ENCODE peak calls at places on chromosomes 5 and 9, in eight cellular contexts. C is right cardiac atrium; I is CD8-positive, alpha-beta T cell; G is PC-9; X is CD8-positive, alpha-beta memory T cell; M is right atrium auricular region; O is naive thymus-derived CD4-positive, alpha-beta T cell; F is left lung. T is an unnamed sample. For H3K9me3, the result is how much of the 10 kb centered on the place peaks cover.

GRCh38 chr5:101977729-101978345 is 318.2 kb downstream of the SLCO4C1 start:
- DNase-seq in C (no peak), I (no peak), G (no peak), X (no peak), M (no peak), O (peak), F (no peak), T (no peak)

GRCh38 chr9:110440161-110440560 is 102.5 kb upstream of the TXNDC8 start:
- DNase-seq in C (no peak), I (no peak), G (no peak), X (no peak), M (no peak), O (no peak), F (no peak), T (no peak)

GRCh38 chr5:165410476-165410875 is 1905.1 kb downstream of the MAT2B start:
- DNase-seq in C (no peak), I (no peak), G (no peak), X (no peak), M (no peak), O (no peak), F (no peak), T (no peak)

GRCh38 chr5:74576941-74577456 is 63.5 kb downstream of the ENC1 start:
- DNase-seq in C (peak), I (no peak), G (peak), X (peak), M (no peak), O (peak), F (no peak), T (no peak)

GRCh38 chr9:87149794-87150193 is 202.5 kb upstream of the GAS1 start:
- DNase-seq in C (no peak), I (no peak), G (no peak), X (no peak), M (no peak), O (no peak), F (no peak), T (no peak)

GRCh38 chr5:123916331-123917121 is 404.5 kb downstream of the CSNK1G3 start:
- DNase-seq in C (no peak), I (no peak), G (no peak), X (no peak), M (no peak), O (no peak), F (no peak), T (no peak)

GRCh38 chr5:82707741-82708140 is 369.5 kb downstream of the TMEM167A start:
- DNase-seq in C (no peak), I (no peak), G (no peak), X (no peak), M (no peak), O (no peak), F (no peak), T (no peak)

GRCh38 chr5:44646016-44646415 is 162.7 kb upstream of the MRPS30 start:
- DNase-seq in C (no peak), I (no peak), G (no peak), X (no peak), M (no peak), O (no peak), F (no peak), T (no peak)

GRCh38 chr5:111278824-111279504 is 54.8 kb downstream of the CAMK4 start:
- DNase-seq in C (peak), I (peak), G (peak), X (peak), M (no peak), O (peak), F (peak), T (peak)

GRCh38 chr5:156505101-156505500 is 178.1 kb downstream of the SGCD start:
- DNase-seq in C (no peak), I (no peak), G (no peak), X (no peak), M (no peak), O (no peak), F (no peak), T (no peak)

GRCh38 chr9:136204838-136205706 is at the start of gene LHX3:
- DNase-seq in C (peak), I (no peak), G (no peak), X (no peak), M (no peak), O (peak), F (no peak), T (no peak)

GRCh38 chr5:95217351-95217750 is 67.5 kb downstream of the MCTP1 start:
- DNase-seq in C (no peak), I (no peak), G (no peak), X (no peak), M (no peak), O (no peak), F (no peak), T (no peak)

GRCh38 chr9:6006968-6007769 is 8.3 kb downstream of the RANBP6 start:
- DNase-seq in C (peak), I (peak), G (peak), X (peak), M (peak), O (peak), F (peak), T (peak)

GRCh38 chr5:40497573-40497972 is 182.1 kb upstream of the PTGER4 start:
- DNase-seq in C (no peak), I (no peak), G (no peak), X (no peak), M (no peak), O (no peak), F (no peak), T (no peak)

GRCh38 chr9:114968710-114969109 is 38.3 kb upstream of the TNFSF8 start:
- DNase-seq in C (no peak), I (no peak), G (no peak), X (no peak), M (no peak), O (no peak), F (no peak), T (no peak)

DNA sequence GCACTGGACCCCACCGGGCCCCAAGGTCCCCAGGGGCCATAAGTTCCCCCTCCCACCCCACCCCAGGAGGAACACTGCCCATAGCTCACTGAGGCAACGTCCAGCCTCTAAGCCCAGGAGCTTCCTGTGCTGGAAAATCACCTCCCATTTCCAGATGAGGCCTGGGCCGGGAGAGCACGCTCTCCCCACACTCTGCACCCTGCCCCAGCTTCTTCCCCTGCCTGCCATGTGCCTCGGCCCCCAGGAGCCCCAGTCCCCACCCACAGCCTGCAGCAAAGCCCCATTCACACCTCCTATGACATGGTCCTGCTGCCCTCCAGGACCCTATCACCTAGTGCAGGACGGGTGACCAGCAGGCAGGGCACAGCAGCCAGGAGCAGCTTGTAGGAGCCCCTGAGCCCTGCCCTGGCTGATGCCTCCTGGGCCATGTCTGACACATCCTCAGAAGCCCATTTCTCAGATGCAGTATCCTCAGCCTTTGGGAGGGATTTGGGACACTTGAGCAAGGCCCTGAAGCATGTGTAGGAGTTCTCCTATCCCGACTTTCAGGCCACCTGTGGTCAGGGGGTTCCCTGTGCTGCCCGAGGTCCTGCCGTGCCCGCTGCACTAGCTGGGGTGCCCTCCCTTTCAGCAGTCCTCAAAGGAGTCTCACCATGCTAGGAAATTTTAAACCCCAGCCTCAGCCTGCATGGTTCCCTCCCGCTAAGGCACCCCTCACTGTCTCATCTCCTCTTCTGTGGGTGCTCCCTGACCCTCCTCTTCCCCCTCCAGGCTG is 119.4 kb upstream of the FOXD4L5 start:
- DNase-seq in C (no peak), I (no peak), G (no peak), X (no peak), M (no peak), O (no peak), F (no peak), T (no peak)
- H3K9me3 ChIP-seq in C (under half), I (under half), G (under half), X (under half), M (under half), O (under half), F (under half), T (under half)

GRCh38 chr5:72779520-72779919 is 36.9 kb upstream of the TNPO1 start:
- DNase-seq in C (no peak), I (no peak), G (no peak), X (no peak), M (no peak), O (no peak), F (no peak), T (no peak)
- H3K9me3 ChIP-seq in C (under half), I (under half), G (under half), X (under half), M (under half), O (under half), F (under half), T (under half)

GRCh38 chr5:163855754-163856153 is 350.3 kb downstream of the MAT2B start:
- DNase-seq in C (no peak), I (no peak), G (no peak), X (no peak), M (no peak), O (no peak), F (no peak), T (no peak)
- H3K9me3 ChIP-seq in C (under half), I (under half), G (under half), X (under half), M (under half), O (under half), F (under half), T (under half)

GRCh38 chr5:9020996-9021395 is 524.9 kb downstream of the SEMA5A start:
- DNase-seq in C (no peak), I (no peak), G (no peak), X (no peak), M (no peak), O (no peak), F (no peak), T (no peak)

GRCh38 chr5:9025942-9026341 is 519.9 kb downstream of the SEMA5A start:
- DNase-seq in C (no peak), I (no peak), G (no peak), X (no peak), M (no peak), O (no peak), F (no peak), T (no peak)
- H3K9me3 ChIP-seq in C (under half), I (under half), G (under half), X (under half), M (under half), O (under half), F (under half), T (under half)

DNA sequence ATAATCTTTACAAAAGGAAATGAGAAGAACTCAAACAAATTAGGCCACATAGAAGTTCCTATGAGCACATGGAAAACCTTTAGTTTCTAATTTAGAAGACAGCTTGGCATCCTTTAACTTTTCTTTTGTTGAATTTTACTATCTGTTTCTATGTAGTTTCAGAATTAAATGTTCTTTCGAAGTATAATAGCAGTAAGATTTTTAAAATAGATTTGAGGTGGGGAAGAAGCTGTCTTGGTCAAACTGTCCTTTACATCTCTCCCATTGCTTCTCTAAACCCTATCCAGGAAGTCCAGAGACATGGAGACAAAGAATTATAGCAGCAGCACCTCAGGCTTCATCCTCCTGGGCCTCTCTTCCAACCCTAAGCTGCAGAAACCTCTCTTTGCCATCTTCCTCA is at the start of gene OR1L4:
- DNase-seq in C (no peak), I (no peak), G (no peak), X (no peak), M (no peak), O (no peak), F (no peak), T (no peak)
- H3K9me3 ChIP-seq in C (under half), I (under half), G (under half), X (under half), M (half or more), O (under half), F (under half), T (under half)

GRCh38 chr5:146005264-146005663 is 68.9 kb downstream of the SH3RF2 start:
- DNase-seq in C (no peak), I (no peak), G (no peak), X (no peak), M (no peak), O (no peak), F (no peak), T (no peak)

GRCh38 chr5:146003852-146004251 is 67.5 kb downstream of the SH3RF2 start:
- DNase-seq in C (no peak), I (no peak), G (no peak), X (no peak), M (no peak), O (no peak), F (no peak), T (no peak)

GRCh38 chr5:146006470-146006869 is 70.1 kb downstream of the SH3RF2 start:
- DNase-seq in C (no peak), I (no peak), G (no peak), X (no peak), M (no peak), O (no peak), F (no peak), T (no peak)

GRCh38 chr5:146007270-146007669 is 70.9 kb downstream of the SH3RF2 start:
- DNase-seq in C (no peak), I (no peak), G (no peak), X (no peak), M (no peak), O (no peak), F (no peak), T (no peak)

DNA sequence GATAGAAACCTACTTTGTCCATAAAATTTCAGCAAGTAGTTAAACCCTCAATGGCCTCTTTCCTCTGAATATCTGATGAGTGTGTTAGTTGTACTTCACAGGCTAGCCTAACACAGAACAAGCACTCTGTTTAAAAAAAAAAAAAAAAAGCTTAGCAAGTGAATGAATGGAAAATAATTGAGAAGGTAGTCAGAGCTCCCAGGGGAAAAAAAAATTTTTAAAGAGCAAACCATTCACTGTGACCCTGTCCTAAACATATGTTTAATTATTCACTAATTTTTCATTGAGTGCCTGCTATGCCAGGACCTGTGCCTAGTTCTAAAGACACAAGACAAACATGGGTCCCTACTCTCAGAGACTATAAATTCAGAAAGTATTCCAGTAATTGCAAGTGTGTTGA is 69.3 kb downstream of the SH3RF2 start:
- DNase-seq in C (no peak), I (no peak), G (no peak), X (no peak), M (no peak), O (no peak), F (no peak), T (no peak)
- H3K9me3 ChIP-seq in C (under half), I (under half), G (under half), X (under half), M (under half), O (under half), F (under half), T (under half)

GRCh38 chr5:2300421-2300820 is 417.7 kb upstream of the IRX4 start:
- DNase-seq in C (no peak), I (no peak), G (no peak), X (no peak), M (no peak), O (no peak), F (no peak), T (no peak)

GRCh38 chr5:2299388-2300220 is 416.9 kb upstream of the IRX4 start:
- DNase-seq in C (no peak), I (no peak), G (no peak), X (no peak), M (no peak), O (no peak), F (no peak), T (no peak)

GRCh38 chr5:2298746-2299145 is 416.0 kb upstream of the IRX4 start:
- DNase-seq in C (no peak), I (no peak), G (no peak), X (no peak), M (no peak), O (no peak), F (no peak), T (no peak)

GRCh38 chr5:2302169-2302568 is 419.4 kb upstream of the IRX4 start:
- DNase-seq in C (no peak), I (no peak), G (no peak), X (no peak), M (no peak), O (no peak), F (no peak), T (no peak)

DNA sequence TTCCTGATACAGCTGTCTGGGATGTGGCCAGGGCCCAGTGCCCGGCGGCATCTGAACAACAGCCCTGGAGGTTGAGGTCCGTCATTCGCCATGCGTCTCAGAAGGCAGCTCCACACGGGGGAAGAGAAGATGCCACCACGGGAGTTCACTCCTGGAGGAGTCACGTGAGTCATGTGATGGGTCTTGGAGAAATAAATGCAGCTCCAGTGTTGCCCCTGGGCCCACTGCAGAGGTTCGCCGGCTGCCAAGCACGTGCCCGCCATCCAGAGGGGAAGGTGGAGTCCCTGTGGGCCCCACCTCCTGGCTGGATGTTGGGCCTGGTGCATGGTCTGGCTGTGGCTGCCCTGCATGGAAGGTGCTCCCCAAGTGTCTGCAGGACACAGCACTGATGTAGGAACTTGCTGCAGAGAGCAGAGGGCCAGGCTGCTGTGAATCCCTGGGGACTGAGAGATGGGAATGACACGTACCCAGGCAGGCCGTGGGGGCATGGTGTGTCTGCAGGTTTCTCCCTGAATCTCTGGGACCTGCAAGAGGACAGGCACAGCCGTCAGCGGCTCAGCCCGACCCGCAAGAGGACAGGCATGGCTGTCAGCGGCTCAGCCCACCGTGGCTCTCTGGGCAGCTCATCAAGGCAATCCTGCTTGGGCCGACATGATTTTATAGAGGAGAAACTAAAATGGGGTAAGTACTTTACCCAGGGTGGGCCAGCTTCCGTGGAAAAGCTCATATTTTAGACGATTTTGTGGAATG is 418.3 kb upstream of the IRX4 start:
- DNase-seq in C (no peak), I (no peak), G (no peak), X (no peak), M (no peak), O (no peak), F (no peak), T (no peak)
- H3K9me3 ChIP-seq in C (under half), I (under half), G (under half), X (under half), M (under half), O (under half), F (under half), T (under half)

T was measured in T-helper 17 cell.